ENCODE peak calls at places on chromosomes 7 and 10, in nine cellular contexts. D is sigmoid colon; G is ovary; L is IMR-90; A is HL-60; C is kidney glomerular epithelial cell; M is stimulated activated naive B cell treated with anti-CD40 and anti-IgM and Interleukin-4, amounts not matched to agents 10 μg/mL and 1 μg/mL and 100 μg/mL, for 72 hours; B is COLO829; R is A549. H is an unnamed sample.

GRCh38 chr7:69042138-69042537 is 556.1 kb upstream of the AUTS2 start:
- DNase-seq in D (no peak), G (no peak), L (no peak), A (no peak), C (no peak), M (no peak), B (no peak), R (no peak), H (no peak)

GRCh38 chr7:87192784-87193487 is 26.6 kb downstream of the TMEM243 start:
- DNase-seq in D (no peak), G (no peak), L (no peak), A (no peak), C (no peak), M (no peak), B (no peak), R (no peak), H (no peak)

GRCh38 chr10:71218046-71218832 is 5.9 kb downstream of the UNC5B start:
- DNase-seq in D (no peak), G (peak; percentile 22), L (peak; percentile 74), A (no peak), C (peak; percentile 34), M (no peak), B (no peak), R (peak; percentile 36), H (peak; percentile 47)

GRCh38 chr7:139089118-139089517 is 20.4 kb downstream of the ZC3HAV1 start:
- DNase-seq in D (no peak), G (no peak), L (no peak), A (no peak), C (no peak), M (no peak), B (no peak), R (no peak), H (no peak)

GRCh38 chr10:103699611-103700435 is 155.6 kb downstream of the SH3PXD2A start:
- DNase-seq in D (no peak), G (no peak), L (no peak), A (no peak), C (no peak), M (no peak), B (no peak), R (no peak), H (no peak)

GRCh38 chr10:29757551-29758297 is 123.0 kb upstream of the SVIL start:
- DNase-seq in D (no peak), G (no peak), L (peak; percentile 68), A (no peak), C (peak; percentile 77), M (no peak), B (peak; percentile 85), R (peak; percentile 19), H (no peak)

GRCh38 chr10:35341521-35341920 is 5.2 kb downstream of the CCNY start:
- DNase-seq in D (no peak), G (no peak), L (no peak), A (no peak), C (no peak), M (no peak), B (no peak), R (no peak), H (no peak)

GRCh38 chr10:6035926-6036575 is 26.1 kb downstream of the IL2RA start:
- DNase-seq in D (peak; percentile 5), G (no peak), L (no peak), A (no peak), C (no peak), M (no peak), B (no peak), R (no peak), H (no peak)

GRCh38 chr10:125775491-125776106 is at the start of gene MMP21:
- DNase-seq in D (no peak), G (no peak), L (no peak), A (no peak), C (no peak), M (no peak), B (no peak), R (no peak), H (no peak)

GRCh38 chr7:39413866-39414668 is 152.1 kb upstream of the YAE1 start:
- DNase-seq in D (peak; percentile 67), G (peak; percentile 32), L (peak; percentile 17), A (peak; percentile 18), C (peak; percentile 11), M (peak; percentile 39), B (no peak), R (peak; percentile 49), H (peak; percentile 74)

GRCh38 chr10:90969947-90970673 is 49.2 kb upstream of the ANKRD1 start:
- DNase-seq in D (no peak), G (no peak), L (peak; percentile 70), A (no peak), C (no peak), M (no peak), B (no peak), R (peak; percentile 20), H (no peak)

GRCh38 chr7:144437370-144438191 is 34.1 kb upstream of the NOBOX start:
- DNase-seq in D (no peak), G (peak; percentile 37), L (peak; percentile 17), A (peak; percentile 53), C (peak; percentile 81), M (peak; percentile 23), B (peak; percentile 42), R (peak; percentile 63), H (no peak)

GRCh38 chr10:42989481-42989921 is 87.4 kb upstream of the RET start:
- DNase-seq in D (peak; percentile 44), G (peak; percentile 7), L (no peak), A (no peak), C (no peak), M (no peak), B (no peak), R (no peak), H (peak; percentile 53)

GRCh38 chr10:110919971-110920881 is 822 bp downstream of the SHOC2 start:
- DNase-seq in D (peak; percentile 73), G (peak; percentile 64), L (peak; percentile 17), A (peak; percentile 72), C (peak; percentile 78), M (peak; percentile 52), B (no peak), R (peak; percentile 54), H (peak; percentile 75)

GRCh38 chr10:99676435-99676834 is 17.1 kb downstream of the ENTPD7 start:
- DNase-seq in D (no peak), G (no peak), L (peak; percentile 94), A (no peak), C (no peak), M (no peak), B (no peak), R (no peak), H (no peak)

GRCh38 chr7:22885824-22886255 is 63.2 kb upstream of the TOMM7 start:
- DNase-seq in D (no peak), G (no peak), L (peak; percentile 27), A (peak; percentile 55), C (no peak), M (peak; percentile 43), B (peak; percentile 23), R (no peak), H (no peak)

GRCh38 chr7:70704921-70705346 is 427.0 kb upstream of the GALNT17 start:
- DNase-seq in D (no peak), G (no peak), L (no peak), A (no peak), C (no peak), M (no peak), B (no peak), R (no peak), H (no peak)

GRCh38 chr10:127612-128432 is 7.4 kb upstream of the ZMYND11 start:
- DNase-seq in D (no peak), G (no peak), L (no peak), A (peak; percentile 61), C (no peak), M (peak; percentile 37), B (no peak), R (no peak), H (no peak)

GRCh38 chr7:112858838-112859237 is 68.6 kb upstream of the TMEM168 start:
- DNase-seq in D (no peak), G (no peak), L (no peak), A (no peak), C (no peak), M (no peak), B (no peak), R (no peak), H (no peak)

GRCh38 chr7:75772081-75773077 is at the start of gene CCL26:
- DNase-seq in D (peak; percentile 83), G (peak; percentile 58), L (peak; percentile 79), A (no peak), C (peak; percentile 13), M (no peak), B (no peak), R (peak; percentile 76), H (no peak)

GRCh38 chr7:55957190-55957589 is 5.5 kb downstream of the MRPS17 start:
- DNase-seq in D (no peak), G (no peak), L (no peak), A (no peak), C (no peak), M (no peak), B (no peak), R (no peak), H (no peak)

GRCh38 chr7:41425926-41426325 is 277.0 kb downstream of the INHBA start:
- DNase-seq in D (no peak), G (no peak), L (peak; percentile 92), A (no peak), C (peak; percentile 25), M (no peak), B (peak; percentile 92), R (no peak), H (no peak)

GRCh38 chr7:63900394-63901203 is 98.0 kb upstream of the ZNF722 start:
- DNase-seq in D (peak; percentile 85), G (peak; percentile 94), L (no peak), A (peak; percentile 92), C (no peak), M (peak; percentile 93), B (peak; percentile 14), R (peak; percentile 38), H (peak; percentile 95)

GRCh38 chr10:7950981-7951847 is 103.3 kb upstream of the GATA3 start:
- DNase-seq in D (no peak), G (no peak), L (peak; percentile 80), A (no peak), C (no peak), M (no peak), B (no peak), R (peak; percentile 9), H (no peak)

GRCh38 chr7:82469207-82469606 is 25.6 kb upstream of the CACNA2D1 start:
- DNase-seq in D (no peak), G (no peak), L (no peak), A (no peak), C (no peak), M (no peak), B (no peak), R (no peak), H (no peak)